ENCODE peak calls at places on chromosomes 16 and 17, in seven cellular contexts. N is spleen, X is uterus, P is upper lobe of left lung, Y is gastrocnemius medialis, B is stomach, F is adrenal gland. O is an unnamed sample.

GRCh38 chr17:37101306-37101705 is 152.6 kb downstream of the AATF start:
- DNase-seq in N (no peak), X (no peak), P (no peak), Y (no peak), B (no peak), F (no peak), O (no peak)

GRCh38 chr16:12794486-12795399 is 8.9 kb downstream of the CPPED1 start:
- DNase-seq in N (peak; percentile 31), X (no peak), P (no peak), Y (no peak), B (no peak), F (peak; percentile 3), O (no peak)

GRCh38 chr16:83403751-83404150 is 404.0 kb upstream of the HSBP1 start:
- DNase-seq in N (no peak), X (no peak), P (no peak), Y (no peak), B (no peak), F (no peak), O (no peak)

GRCh38 chr17:82873521-82873920 is 33.7 kb upstream of the ZNF750 start:
- DNase-seq in N (no peak), X (no peak), P (no peak), Y (no peak), B (no peak), F (no peak), O (no peak)

GRCh38 chr16:72198021-72198420 is 26.1 kb upstream of the PMFBP1 start:
- DNase-seq in N (no peak), X (no peak), P (no peak), Y (no peak), B (no peak), F (peak; percentile 71), O (no peak)

GRCh38 chr17:50672831-50673551 is 34.7 kb downstream of the ANKRD40 start:
- DNase-seq in N (peak; percentile 63), X (no peak), P (no peak), Y (peak; percentile 67), B (no peak), F (peak; percentile 76), O (no peak)

GRCh38 chr17:65287040-65287439 is 149.9 kb downstream of the RGS9 start:
- DNase-seq in N (no peak), X (no peak), P (no peak), Y (no peak), B (no peak), F (no peak), O (no peak)

GRCh38 chr17:1201132-1201702 is 21.4 kb upstream of the ABR start:
- DNase-seq in N (peak; percentile 91), X (no peak), P (no peak), Y (no peak), B (no peak), F (no peak), O (no peak)

GRCh38 chr16:26701243-26701886 is 365.4 kb upstream of the C16orf82 start:
- DNase-seq in N (no peak), X (no peak), P (no peak), Y (no peak), B (no peak), F (no peak), O (no peak)

GRCh38 chr17:58112970-58113631 is 29.9 kb downstream of the DYNLL2 start:
- DNase-seq in N (peak; percentile 88), X (peak; percentile 76), P (no peak), Y (peak; percentile 62), B (peak; percentile 86), F (peak; percentile 85), O (peak; percentile 47)

GRCh38 chr16:85651822-85652430 is 36.8 kb downstream of the GINS2 start:
- DNase-seq in N (no peak), X (peak; percentile 72), P (peak; percentile 71), Y (no peak), B (no peak), F (peak; percentile 44), O (no peak)

GRCh38 chr17:78432226-78432894 is 53.9 kb downstream of the PGS1 start:
- DNase-seq in N (no peak), X (no peak), P (no peak), Y (no peak), B (no peak), F (no peak), O (no peak)

GRCh38 chr17:4636474-4637100 is 4.9 kb downstream of the ALOX15 start:
- DNase-seq in N (no peak), X (no peak), P (no peak), Y (no peak), B (no peak), F (no peak), O (no peak)

GRCh38 chr16:76856112-76856511 is 334.9 kb upstream of the MON1B start:
- DNase-seq in N (no peak), X (no peak), P (no peak), Y (no peak), B (no peak), F (no peak), O (no peak)

GRCh38 chr16:70433456-70434103 is 5.3 kb downstream of the ST3GAL2 start:
- DNase-seq in N (no peak), X (peak; percentile 68), P (no peak), Y (peak; percentile 41), B (no peak), F (peak; percentile 46), O (peak; percentile 60)

GRCh38 chr17:17849863-17850373 is 13.1 kb upstream of the SREBF1 start:
- DNase-seq in N (peak; percentile 88), X (peak; percentile 61), P (no peak), Y (peak; percentile 83), B (peak; percentile 44), F (peak; percentile 68), O (peak; percentile 92)

GRCh38 chr17:41682611-41683010 is 6.1 kb upstream of the EIF1 start:
- DNase-seq in N (no peak), X (no peak), P (no peak), Y (no peak), B (no peak), F (no peak), O (no peak)

GRCh38 chr16:82152192-82152591 is 17.8 kb downstream of the MPHOSPH6 start:
- DNase-seq in N (no peak), X (no peak), P (no peak), Y (no peak), B (no peak), F (no peak), O (no peak)

GRCh38 chr16:8716592-8716991 is 42.2 kb downstream of the ABAT start:
- DNase-seq in N (no peak), X (no peak), P (no peak), Y (no peak), B (no peak), F (no peak), O (no peak)

GRCh38 chr17:79400989-79401703 is 209.7 kb downstream of the RBFOX3 start:
- DNase-seq in N (peak; percentile 91), X (peak; percentile 49), P (peak; percentile 94), Y (peak; percentile 45), B (peak; percentile 77), F (peak; percentile 77), O (peak; percentile 85)

GRCh38 chr16:65422934-65423333 is 301.1 kb upstream of the CDH11 start:
- DNase-seq in N (no peak), X (no peak), P (no peak), Y (no peak), B (no peak), F (no peak), O (no peak)

GRCh38 chr17:33016920-33017319 is 25.3 kb downstream of the SPACA3 start:
- DNase-seq in N (no peak), X (no peak), P (no peak), Y (no peak), B (no peak), F (no peak), O (no peak)
- TF ChIP-seq POLR2A in N (no peak), X (no peak), P (no peak), Y (no peak), B (no peak), F (no peak), O (no peak)

GRCh38 chr17:28710948-28711722 is 553 bp downstream of the PROCA1 start:
- DNase-seq in N (peak; percentile 97), X (peak; percentile 88), P (peak; percentile 99), Y (peak; percentile 76), B (peak; percentile 93), F (peak; percentile 89), O (peak; percentile 98)
- TF ChIP-seq POLR2A in N (peak; percentile 5), X (peak; percentile 89), P (peak; percentile 82), Y (peak; percentile 43), B (peak; percentile 61), F (peak; percentile 64), O (peak; percentile 96)

GRCh38 chr16:15524966-15525365 is 90.6 kb downstream of the BMERB1 start:
- DNase-seq in N (no peak), X (no peak), P (no peak), Y (no peak), B (no peak), F (no peak), O (no peak)
- TF ChIP-seq POLR2A in N (no peak), X (no peak), P (no peak), Y (no peak), B (no peak), F (no peak), O (no peak)

GRCh38 chr17:29561541-29562517 is 5.0 kb downstream of the ABHD15 start:
- DNase-seq in N (peak; percentile 91), X (no peak), P (no peak), Y (peak; percentile 27), B (no peak), F (peak; percentile 55), O (no peak)
- TF ChIP-seq POLR2A in N (peak; percentile 21), X (no peak), P (peak; percentile 48), Y (no peak), B (no peak), F (no peak), O (no peak)

GRCh38 chr17:14506364-14506763 is 205.5 kb downstream of the HS3ST3B1 start:
- DNase-seq in N (no peak), X (no peak), P (no peak), Y (no peak), B (no peak), F (no peak), O (no peak)
- TF ChIP-seq POLR2A in N (no peak), X (no peak), P (no peak), Y (no peak), B (no peak), F (no peak), O (no peak)

GRCh38 chr17:74466111-74466784 is at the start of gene CD300A:
- DNase-seq in N (peak; percentile 94), X (no peak), P (peak; percentile 60), Y (peak; percentile 38), B (peak; percentile 54), F (peak; percentile 53), O (no peak)
- TF ChIP-seq POLR2A in N (no peak), X (no peak), P (peak; percentile 58), Y (no peak), B (no peak), F (no peak), O (no peak)

O was measured in H54.